ENCODE peak calls at places on chromosomes 11 and 22, in four cellular contexts. P is fibroblast of lung, U is lower leg skin, W is neural crest cell. R is an unnamed sample.

GRCh38 chr11:119091083-119091650 is 6.5 kb downstream of the HMBS start:
- DNase-seq in U (no peak), W (no peak), P (peak; percentile 64), R (no peak)

GRCh38 chr11:10379022-10379421 is 74.1 kb downstream of the ADM start:
- DNase-seq in U (no peak), W (peak; percentile 21), P (peak; percentile 45), R (peak; percentile 40)

GRCh38 chr11:66315498-66315885 is 1.4 kb downstream of the CD248 start:
- DNase-seq in P (no peak), W (no peak), U (peak; percentile 90), R (no peak)

GRCh38 chr11:26867286-26867685 is 126.6 kb upstream of the FIBIN start:
- DNase-seq in W (no peak), U (no peak), P (peak; percentile 80), R (peak; percentile 45)

GRCh38 chr22:44937216-44937615 is 72.6 kb downstream of the PHF21B start:
- DNase-seq in U (no peak), W (no peak), P (no peak), R (no peak)

GRCh38 chr11:8067567-8067928 is 13.5 kb upstream of the TUB start:
- DNase-seq in W (no peak), U (no peak), P (no peak), R (no peak)

GRCh38 chr11:794766-795637 is 3.1 kb downstream of the SLC25A22 start:
- DNase-seq in U (no peak), P (no peak), W (no peak), R (no peak)

GRCh38 chr11:112844530-112844929 is 116.7 kb upstream of the NCAM1 start:
- DNase-seq in W (no peak), P (no peak), U (no peak), R (no peak)

GRCh38 chr22:19062139-19062789 is 59.9 kb downstream of the DGCR2 start:
- DNase-seq in W (no peak), U (peak; percentile 72), P (peak; percentile 10), R (no peak)

GRCh38 chr22:28411125-28411524 is 268.5 kb downstream of the TTC28 start:
- DNase-seq in W (no peak), U (no peak), P (no peak), R (no peak)

GRCh38 chr11:94794287-94795168 is 26.4 kb downstream of the AMOTL1 start:
- DNase-seq in U (no peak), W (no peak), P (peak; percentile 93), R (peak; percentile 87)

GRCh38 chr11:117731689-117732290 is 65.2 kb downstream of the DSCAML1 start:
- DNase-seq in P (no peak), U (no peak), W (no peak), R (no peak)

GRCh38 chr11:2300936-2301630 is 635 bp downstream of the C11orf21 start:
- DNase-seq in P (no peak), U (peak; percentile 84), W (no peak), R (no peak)

GRCh38 chr11:62925745-62926668 is 4.8 kb upstream of the CHRM1 start:
- DNase-seq in P (no peak), U (no peak), W (no peak), R (no peak)

GRCh38 chr11:2108675-2109481 is 30.3 kb downstream of the IGF2 start:
- DNase-seq in U (no peak), W (no peak), P (no peak), R (no peak)

GRCh38 chr11:47523491-47524199 is 29.3 kb downstream of the CELF1 start:
- DNase-seq in U (no peak), W (no peak), P (peak; percentile 86), R (peak; percentile 83)

DNA sequence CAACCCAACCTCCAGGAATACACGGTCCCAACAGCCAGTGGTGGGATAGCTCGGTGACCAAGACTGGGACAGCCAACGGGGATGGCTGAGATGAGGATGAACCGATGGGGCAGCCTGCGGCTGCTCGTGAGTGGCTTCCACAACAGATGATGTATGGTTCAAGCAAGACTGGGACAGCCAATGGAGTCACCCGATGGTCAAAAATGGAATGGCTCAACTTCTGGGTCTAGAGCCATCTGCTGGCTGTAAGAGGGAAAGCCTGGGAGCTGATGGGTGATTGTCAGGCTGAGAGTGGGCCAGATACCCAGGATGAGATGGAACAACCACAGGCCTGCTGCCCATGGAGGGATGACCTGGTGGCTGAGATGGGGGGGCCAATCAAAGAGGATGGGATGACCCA is 35.5 kb downstream of the SYT7 start:
- DNase-seq in W (no peak), U (no peak), P (no peak), R (no peak)
- TF ChIP-seq CTCF in W (peak; percentile 51), U (no peak), P (peak; percentile 56), R (peak; percentile 31)

DNA sequence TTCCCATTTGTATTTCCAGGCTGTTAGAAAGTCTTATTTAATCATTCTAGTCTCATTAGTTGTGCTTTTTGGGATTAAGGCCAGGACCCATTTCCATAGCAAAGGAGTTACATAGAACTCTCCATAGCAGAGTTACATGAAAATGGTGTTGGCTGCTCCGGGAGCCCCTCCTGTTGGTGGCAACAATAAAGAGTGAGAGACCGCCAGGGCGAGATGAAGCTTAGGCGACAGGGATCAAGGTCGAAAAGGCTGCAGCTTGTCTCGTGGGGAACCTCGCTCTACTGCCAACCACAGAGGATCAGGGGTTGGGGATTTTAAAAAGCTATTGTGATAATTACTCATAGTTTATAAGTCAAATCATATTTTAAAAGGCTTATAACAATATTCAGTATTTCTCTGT is 58.4 kb downstream of the GRIK4 start:
- DNase-seq in W (no peak), U (no peak), P (no peak), R (no peak)
- TF ChIP-seq CTCF in W (no peak), U (no peak), P (no peak), R (no peak)

GRCh38 chr22:32203181-32204105 is 1.4 kb downstream of the RFPL2 start:
- DNase-seq in P (no peak), U (no peak), W (no peak), R (no peak)

GRCh38 chr22:32200752-32201151 is 4.1 kb downstream of the RFPL2 start:
- DNase-seq in P (no peak), U (no peak), W (no peak), R (no peak)

GRCh38 chr22:32202161-32202538 is 2.7 kb downstream of the RFPL2 start:
- DNase-seq in U (no peak), W (no peak), P (no peak), R (no peak)

GRCh38 chr22:32204211-32204855 is 540 bp downstream of the RFPL2 start:
- DNase-seq in U (no peak), P (no peak), W (no peak), R (no peak)

DNA sequence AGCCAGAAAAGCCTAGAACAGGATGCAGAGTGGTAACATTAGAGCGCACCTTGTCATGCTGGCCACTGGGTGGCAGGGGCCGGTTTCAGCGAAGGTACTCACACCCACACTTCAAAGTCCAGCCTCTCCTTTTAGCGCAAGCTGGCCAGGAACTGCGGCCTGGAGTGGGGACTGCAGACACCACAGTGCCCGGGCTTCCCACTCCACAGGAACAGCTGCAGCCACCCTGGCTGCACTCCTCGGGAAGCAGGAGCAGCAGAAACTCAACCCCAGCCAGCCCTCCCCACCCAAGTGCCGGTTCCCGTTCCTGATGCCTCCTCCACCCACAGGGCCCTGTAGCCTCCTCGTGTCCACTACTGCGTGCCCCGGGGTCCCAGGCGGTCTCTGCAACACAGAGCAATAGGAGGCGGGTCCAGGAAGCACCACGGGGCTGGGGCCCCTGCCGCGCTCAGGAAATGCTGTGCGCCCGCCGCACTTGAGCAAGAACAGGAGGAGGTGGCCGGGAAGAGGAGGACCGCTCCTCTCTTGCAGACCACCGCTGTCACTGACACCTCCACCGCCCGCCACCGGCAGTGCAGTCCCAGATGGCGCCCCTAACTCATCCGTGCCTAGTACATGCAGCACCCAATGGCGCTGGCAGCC is 2.2 kb downstream of the RFPL2 start:
- DNase-seq in U (peak; percentile 87), W (peak; percentile 29), P (peak; percentile 16), R (peak; percentile 64)
- TF ChIP-seq CTCF in U (no peak), W (peak; percentile 68), P (peak; percentile 45), R (peak; percentile 61)

DNA sequence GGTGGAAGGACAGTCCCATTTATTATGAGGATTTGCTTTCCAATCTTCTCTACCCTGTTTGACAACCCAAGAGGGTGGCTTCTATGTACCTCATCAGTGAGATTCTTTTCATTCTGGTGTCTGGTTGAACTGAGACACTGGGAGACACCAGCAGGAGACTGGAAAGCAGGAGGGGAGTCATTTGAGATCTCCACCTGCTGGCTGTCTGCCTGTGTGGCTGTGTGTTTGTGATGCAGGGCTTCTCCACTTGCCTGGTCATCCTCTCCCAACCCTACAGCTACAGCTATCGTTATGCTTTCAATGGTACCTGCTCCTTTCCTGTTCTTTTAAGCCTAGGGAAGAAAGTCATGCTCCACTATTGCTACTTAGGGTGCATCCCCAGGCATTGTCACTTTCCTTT is 48.6 kb downstream of the MRGPRX1 start:
- DNase-seq in U (no peak), P (no peak), W (no peak), R (no peak)
- TF ChIP-seq CTCF in U (no peak), P (no peak), W (no peak), R (no peak)

GRCh38 chr22:26800858-26801257 is 143.5 kb downstream of the MIAT start:
- DNase-seq in U (no peak), W (no peak), P (peak; percentile 60), R (no peak)

GRCh38 chr22:26798433-26799065 is 141.2 kb downstream of the MIAT start:
- DNase-seq in U (no peak), W (no peak), P (no peak), R (no peak)

GRCh38 chr22:26801449-26801848 is 144.1 kb downstream of the MIAT start:
- DNase-seq in U (no peak), P (no peak), W (no peak), R (no peak)

GRCh38 chr22:26796785-26797184 is 139.4 kb downstream of the MIAT start:
- DNase-seq in P (no peak), U (no peak), W (no peak), R (no peak)

GRCh38 chr22:26797910-26798309 is 140.5 kb downstream of the MIAT start:
- DNase-seq in W (peak; percentile 9), U (no peak), P (no peak), R (no peak)
- TF ChIP-seq CTCF in W (no peak), U (no peak), P (no peak), R (no peak)

DNA sequence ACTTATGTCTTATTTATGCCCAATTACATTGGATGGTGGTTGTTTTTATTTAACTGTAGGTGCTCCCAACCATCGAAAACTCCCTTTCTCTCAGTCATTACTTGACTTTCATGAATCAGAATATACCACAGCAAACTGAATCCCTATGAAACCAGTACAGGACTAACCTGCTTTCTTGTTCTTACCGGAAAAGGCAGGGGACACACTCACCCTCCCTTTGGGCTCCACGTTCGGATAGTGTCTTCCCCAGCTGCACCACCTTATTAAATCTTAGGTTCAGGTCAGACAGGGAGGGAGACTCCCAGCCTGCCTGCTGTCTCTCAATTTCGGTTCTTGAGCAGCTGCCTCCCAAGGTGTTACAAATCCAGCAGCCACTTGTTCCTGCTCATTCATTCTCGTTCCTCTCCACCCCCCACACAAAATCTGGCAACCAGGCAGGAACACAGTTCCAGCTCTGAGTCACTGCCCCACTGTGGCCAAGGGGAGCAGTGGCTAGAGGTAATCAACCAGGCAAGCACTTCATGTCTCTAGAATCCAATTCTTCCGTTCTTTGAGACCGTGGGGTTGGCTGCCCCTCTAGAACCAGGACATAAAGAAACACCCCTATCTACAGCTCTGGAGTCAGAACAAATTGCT is 133.0 kb downstream of the PLEKHA7 start:
- DNase-seq in W (no peak), P (peak; percentile 39), U (peak; percentile 90), R (peak; percentile 84)
- TF ChIP-seq CTCF in W (no peak), P (peak; percentile 45), U (no peak), R (no peak)

GRCh38 chr22:35043251-35043931 is 22.6 kb upstream of the ISX start:
- DNase-seq in P (no peak), U (no peak), W (no peak), R (peak; percentile 3)
- TF ChIP-seq CTCF in P (no peak), U (no peak), W (no peak), R (no peak)

GRCh38 chr11:93131709-93132108 is 66.1 kb downstream of the SLC36A4 start:
- DNase-seq in U (no peak), P (no peak), W (no peak), R (peak; percentile 31)
- TF ChIP-seq CTCF in U (no peak), P (no peak), W (peak; percentile 28), R (no peak)

R was measured in MCF 10A.